ENCODE peak calls at places on chromosomes 5 and 9, in five cellular contexts. M is heart left ventricle, G is SHP77, I is mesendoderm, V is Ammon's horn. F is an unnamed sample.

GRCh38 chr9:3908731-3909130 is 382.9 kb upstream of the RFX3 start:
- DNase-seq in V (peak; percentile 11), M (peak; percentile 11), I (no peak), G (no peak), F (no peak)

GRCh38 chr9:26510137-26510536 is 382.5 kb downstream of the CAAP1 start:
- DNase-seq in I (no peak), V (no peak), G (no peak), M (no peak), F (no peak)

GRCh38 chr9:27184556-27185351 is 75.7 kb downstream of the TEK start:
- DNase-seq in V (no peak), M (peak; percentile 23), I (no peak), G (no peak), F (no peak)

GRCh38 chr5:83919071-83920041 is 198.7 kb upstream of the HAPLN1 start:
- DNase-seq in I (no peak), G (no peak), V (no peak), M (no peak), F (no peak)

GRCh38 chr5:135834639-135835529 is at the start of gene SLC25A48:
- DNase-seq in M (peak; percentile 17), V (peak; percentile 64), G (no peak), I (peak; percentile 90), F (peak; percentile 93)

GRCh38 chr9:112299514-112299913 is 33.9 kb downstream of the PTBP3 start:
- DNase-seq in M (no peak), I (no peak), G (no peak), V (no peak), F (no peak)

GRCh38 chr5:79702606-79703380 is 13.2 kb downstream of the CMYA5 start:
- DNase-seq in V (no peak), I (peak; percentile 57), M (no peak), G (no peak), F (peak; percentile 49)

GRCh38 chr5:117701067-117701466 is 1126.4 kb upstream of the SEMA6A start:
- DNase-seq in G (no peak), I (peak; percentile 8), V (no peak), M (no peak), F (no peak)

GRCh38 chr5:137320056-137321045 is 178.8 kb downstream of the SPOCK1 start:
- DNase-seq in G (peak; percentile 46), V (peak; percentile 51), M (no peak), I (peak; percentile 80), F (peak; percentile 64)

GRCh38 chr5:54455413-54456157 is at the start of gene HSPB3:
- DNase-seq in M (peak; percentile 55), I (no peak), V (peak; percentile 34), G (no peak), F (no peak)

GRCh38 chr5:40080191-40080590 is 599.5 kb upstream of the PTGER4 start:
- DNase-seq in V (no peak), G (no peak), I (no peak), M (no peak), F (no peak)

GRCh38 chr5:40428129-40428528 is 251.6 kb upstream of the PTGER4 start:
- DNase-seq in V (no peak), M (no peak), I (no peak), G (no peak), F (no peak)

GRCh38 chr5:57863661-57864060 is 381.1 kb upstream of the ACTBL2 start:
- DNase-seq in G (no peak), V (no peak), M (no peak), I (no peak), F (no peak)

F was measured in neural progenitor cell.